ENCODE peak calls at places on chromosomes 6 and 20, in ten cellular contexts. One of them, this sample, is unnamed.

GRCh38 chr6:106658469-106658868 is 29.1 kb downstream of the QRSL1 start:
- DNase-seq in Calu3: no peak
- DNase-seq in HCT116: peak
- DNase-seq in fibroblast of lung: no peak
- DNase-seq in osteoblast: no peak
- DNase-seq in foreskin fibroblast: no peak
- DNase-seq in hepatocyte: no peak
- DNase-seq in kidney: no peak
- DNase-seq in right atrium auricular region: no peak
- DNase-seq in A549: peak
- DNase-seq in this sample: no peak

GRCh38 chr6:111585969-111586315 is 19.7 kb downstream of the TRAF3IP2 start:
- DNase-seq in osteoblast: no peak
- DNase-seq in kidney: no peak
- DNase-seq in A549: no peak
- DNase-seq in hepatocyte: no peak
- DNase-seq in HCT116: no peak
- DNase-seq in Calu3: no peak
- DNase-seq in right atrium auricular region: no peak
- DNase-seq in fibroblast of lung: no peak
- DNase-seq in foreskin fibroblast: no peak
- DNase-seq in this sample: no peak

GRCh38 chr6:108068618-108069017 is 5.9 kb downstream of the OSTM1 start:
- DNase-seq in osteoblast: peak
- DNase-seq in hepatocyte: no peak
- DNase-seq in Calu3: no peak
- DNase-seq in right atrium auricular region: no peak
- DNase-seq in HCT116: no peak
- DNase-seq in fibroblast of lung: no peak
- DNase-seq in kidney: no peak
- DNase-seq in foreskin fibroblast: no peak
- DNase-seq in A549: no peak
- DNase-seq in this sample: no peak

GRCh38 chr20:18624948-18625347 is 37.1 kb downstream of the DTD1 start:
- DNase-seq in Calu3: no peak
- DNase-seq in osteoblast: no peak
- DNase-seq in HCT116: no peak
- DNase-seq in right atrium auricular region: no peak
- DNase-seq in kidney: no peak
- DNase-seq in fibroblast of lung: no peak
- DNase-seq in A549: no peak
- DNase-seq in hepatocyte: no peak
- DNase-seq in foreskin fibroblast: no peak
- DNase-seq in this sample: no peak

GRCh38 chr6:11025094-11025493 is 19.0 kb downstream of the ELOVL2 start:
- DNase-seq in right atrium auricular region: no peak
- DNase-seq in HCT116: no peak
- DNase-seq in A549: no peak
- DNase-seq in hepatocyte: no peak
- DNase-seq in Calu3: no peak
- DNase-seq in foreskin fibroblast: no peak
- DNase-seq in kidney: no peak
- DNase-seq in fibroblast of lung: no peak
- DNase-seq in osteoblast: no peak
- DNase-seq in this sample: no peak

GRCh38 chr6:131061771-131062160 is 1.3 kb downstream of the EPB41L2 start:
- DNase-seq in Calu3: no peak
- DNase-seq in right atrium auricular region: no peak
- DNase-seq in kidney: no peak
- DNase-seq in A549: no peak
- DNase-seq in foreskin fibroblast: no peak
- DNase-seq in hepatocyte: no peak
- DNase-seq in osteoblast: peak
- DNase-seq in fibroblast of lung: no peak
- DNase-seq in HCT116: no peak
- DNase-seq in this sample: no peak

GRCh38 chr6:87139236-87139635 is 16.1 kb upstream of the ZNF292 start:
- DNase-seq in A549: peak
- DNase-seq in right atrium auricular region: no peak
- DNase-seq in foreskin fibroblast: no peak
- DNase-seq in osteoblast: peak
- DNase-seq in Calu3: peak
- DNase-seq in hepatocyte: peak
- DNase-seq in fibroblast of lung: peak
- DNase-seq in kidney: no peak
- DNase-seq in HCT116: peak
- DNase-seq in this sample: peak

GRCh38 chr6:15661815-15662245 is 998 bp downstream of the DTNBP1 start:
- DNase-seq in Calu3: no peak
- DNase-seq in A549: no peak
- DNase-seq in foreskin fibroblast: no peak
- DNase-seq in osteoblast: peak
- DNase-seq in HCT116: no peak
- DNase-seq in kidney: no peak
- DNase-seq in right atrium auricular region: no peak
- DNase-seq in fibroblast of lung: no peak
- DNase-seq in hepatocyte: no peak
- DNase-seq in this sample: no peak

GRCh38 chr20:1982666-1983065 is 11.2 kb downstream of the PDYN start:
- DNase-seq in right atrium auricular region: no peak
- DNase-seq in kidney: no peak
- DNase-seq in foreskin fibroblast: no peak
- DNase-seq in A549: no peak
- DNase-seq in hepatocyte: no peak
- DNase-seq in Calu3: no peak
- DNase-seq in fibroblast of lung: no peak
- DNase-seq in HCT116: no peak
- DNase-seq in osteoblast: no peak
- DNase-seq in this sample: no peak
- TF ChIP-seq CTCF in right atrium auricular region: no peak
- TF ChIP-seq CTCF in kidney: no peak
- TF ChIP-seq CTCF in foreskin fibroblast: no peak
- TF ChIP-seq CTCF in A549: no peak
- TF ChIP-seq CTCF in hepatocyte: no peak
- TF ChIP-seq CTCF in Calu3: no peak
- TF ChIP-seq CTCF in fibroblast of lung: no peak
- TF ChIP-seq CTCF in HCT116: no peak
- TF ChIP-seq CTCF in osteoblast: no peak
- TF ChIP-seq CTCF in this sample: no peak

DNA sequence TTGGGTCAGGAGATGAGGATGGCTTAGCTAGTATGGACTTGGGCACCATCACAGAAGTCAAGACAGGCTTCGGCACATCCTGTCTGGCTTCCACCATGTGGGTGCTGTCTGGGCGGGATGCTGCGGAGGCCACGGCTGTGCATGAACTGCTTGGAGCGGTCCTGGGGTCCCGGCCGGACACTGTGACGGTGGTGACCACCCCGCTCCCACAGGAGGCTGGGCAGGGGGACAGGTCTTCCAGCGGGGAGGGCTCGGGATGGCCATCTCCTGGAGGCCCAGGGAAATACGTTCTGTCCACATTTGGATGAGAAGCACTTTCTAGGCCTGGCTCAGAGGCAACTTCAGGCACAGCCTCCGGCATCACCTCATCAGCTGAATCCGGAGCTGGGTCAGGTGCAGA is 32.1 kb upstream of the TCFL5 start:
- DNase-seq in right atrium auricular region: no peak
- DNase-seq in foreskin fibroblast: no peak
- DNase-seq in kidney: no peak
- DNase-seq in A549: peak
- DNase-seq in fibroblast of lung: no peak
- DNase-seq in Calu3: no peak
- DNase-seq in osteoblast: peak
- DNase-seq in HCT116: no peak
- DNase-seq in hepatocyte: no peak
- DNase-seq in this sample: no peak
- TF ChIP-seq CTCF in right atrium auricular region: no peak
- TF ChIP-seq CTCF in foreskin fibroblast: no peak
- TF ChIP-seq CTCF in kidney: no peak
- TF ChIP-seq CTCF in A549: no peak
- TF ChIP-seq CTCF in fibroblast of lung: peak
- TF ChIP-seq CTCF in Calu3: peak
- TF ChIP-seq CTCF in osteoblast: peak
- TF ChIP-seq CTCF in HCT116: peak
- TF ChIP-seq CTCF in hepatocyte: no peak
- TF ChIP-seq CTCF in this sample: no peak

DNA sequence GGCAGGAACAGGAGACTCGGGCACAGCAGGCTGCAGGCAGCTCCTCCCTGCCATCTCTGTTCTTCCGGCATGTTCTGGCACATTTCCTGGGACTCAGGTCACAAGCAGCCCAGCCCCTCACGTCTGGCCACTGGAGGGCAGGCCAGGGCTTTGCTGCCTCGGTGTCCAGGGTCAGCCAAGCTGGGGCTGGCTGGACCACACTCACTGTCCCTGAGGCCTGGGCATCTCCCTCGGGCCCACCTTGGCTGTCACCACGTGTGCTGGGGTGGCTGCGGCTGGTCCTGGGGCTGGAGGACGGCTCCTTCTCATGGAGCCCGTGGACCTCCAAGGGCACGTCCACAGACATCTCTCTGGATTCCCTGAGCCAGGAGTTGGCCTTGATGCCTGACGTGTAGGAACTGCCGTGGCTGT is 18.5 kb downstream of the FRMD1 start:
- DNase-seq in osteoblast: peak
- DNase-seq in hepatocyte: peak
- DNase-seq in Calu3: peak
- DNase-seq in kidney: no peak
- DNase-seq in foreskin fibroblast: no peak
- DNase-seq in right atrium auricular region: peak
- DNase-seq in fibroblast of lung: peak
- DNase-seq in A549: peak
- DNase-seq in HCT116: no peak
- DNase-seq in this sample: no peak
- TF ChIP-seq CTCF in osteoblast: peak
- TF ChIP-seq CTCF in hepatocyte: peak
- TF ChIP-seq CTCF in Calu3: no peak
- TF ChIP-seq CTCF in kidney: peak
- TF ChIP-seq CTCF in foreskin fibroblast: peak
- TF ChIP-seq CTCF in right atrium auricular region: peak
- TF ChIP-seq CTCF in fibroblast of lung: peak
- TF ChIP-seq CTCF in A549: peak
- TF ChIP-seq CTCF in HCT116: peak
- TF ChIP-seq CTCF in this sample: no peak

GRCh38 chr6:161369339-161369738 is 95.5 kb upstream of the AGPAT4 start:
- DNase-seq in HCT116: no peak
- DNase-seq in kidney: no peak
- DNase-seq in A549: peak
- DNase-seq in Calu3: peak
- DNase-seq in osteoblast: peak
- DNase-seq in right atrium auricular region: peak
- DNase-seq in foreskin fibroblast: peak
- DNase-seq in hepatocyte: peak
- DNase-seq in fibroblast of lung: peak
- DNase-seq in this sample: no peak
- TF ChIP-seq CTCF in HCT116: no peak
- TF ChIP-seq CTCF in kidney: no peak
- TF ChIP-seq CTCF in A549: no peak
- TF ChIP-seq CTCF in Calu3: no peak
- TF ChIP-seq CTCF in osteoblast: peak
- TF ChIP-seq CTCF in right atrium auricular region: no peak
- TF ChIP-seq CTCF in foreskin fibroblast: no peak
- TF ChIP-seq CTCF in hepatocyte: no peak
- TF ChIP-seq CTCF in fibroblast of lung: no peak
- TF ChIP-seq CTCF in this sample: no peak

DNA sequence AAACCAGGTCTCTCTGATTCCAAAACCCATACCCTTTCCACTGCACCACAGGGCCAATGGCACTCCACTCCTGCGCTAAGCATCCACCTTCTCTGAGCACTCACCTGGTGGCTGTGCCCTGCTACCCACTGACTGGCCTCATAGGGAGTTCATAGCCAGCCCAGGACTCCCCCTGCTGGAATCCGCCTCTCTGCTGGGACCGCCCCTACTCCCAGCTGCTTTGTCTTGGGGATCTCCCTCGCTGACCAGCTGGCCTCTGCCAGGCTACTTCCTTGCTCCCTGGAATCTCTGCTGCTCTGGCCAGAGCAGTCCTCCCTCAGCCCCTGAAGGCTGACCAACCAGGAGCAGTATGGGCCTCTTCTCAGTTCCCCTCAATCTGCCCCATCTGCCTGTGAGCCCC is 129.7 kb downstream of the FAXC start:
- DNase-seq in hepatocyte: peak
- DNase-seq in Calu3: peak
- DNase-seq in A549: peak
- DNase-seq in osteoblast: no peak
- DNase-seq in kidney: no peak
- DNase-seq in foreskin fibroblast: no peak
- DNase-seq in HCT116: peak
- DNase-seq in right atrium auricular region: no peak
- DNase-seq in fibroblast of lung: no peak
- DNase-seq in this sample: peak
- TF ChIP-seq CTCF in hepatocyte: no peak
- TF ChIP-seq CTCF in Calu3: no peak
- TF ChIP-seq CTCF in A549: no peak
- TF ChIP-seq CTCF in osteoblast: no peak
- TF ChIP-seq CTCF in kidney: peak
- TF ChIP-seq CTCF in foreskin fibroblast: no peak
- TF ChIP-seq CTCF in HCT116: peak
- TF ChIP-seq CTCF in right atrium auricular region: no peak
- TF ChIP-seq CTCF in fibroblast of lung: no peak
- TF ChIP-seq CTCF in this sample: peak

DNA sequence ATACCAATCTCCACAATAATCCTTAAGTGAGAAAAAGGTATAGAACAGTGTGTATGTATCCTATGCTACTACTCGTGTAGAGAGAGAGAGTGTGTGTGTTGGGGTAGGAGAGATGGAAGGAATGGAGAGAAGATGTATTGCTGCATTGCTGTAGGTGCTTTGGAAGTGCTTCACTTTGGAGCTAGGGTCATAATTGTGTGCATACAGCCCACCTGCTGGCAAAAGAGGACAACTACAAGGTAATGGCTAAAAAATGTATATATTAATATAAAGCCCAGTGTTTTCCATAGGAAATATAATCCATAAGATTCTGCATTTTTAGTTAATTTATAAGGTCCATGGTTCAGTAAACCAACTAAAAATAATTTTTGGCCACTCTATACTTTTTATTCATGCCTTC is 36.1 kb downstream of the SERAC1 start:
- DNase-seq in right atrium auricular region: no peak
- DNase-seq in kidney: no peak
- DNase-seq in A549: peak
- DNase-seq in hepatocyte: peak
- DNase-seq in osteoblast: no peak
- DNase-seq in Calu3: peak
- DNase-seq in HCT116: no peak
- DNase-seq in foreskin fibroblast: no peak
- DNase-seq in fibroblast of lung: peak
- DNase-seq in this sample: peak
- TF ChIP-seq CTCF in right atrium auricular region: peak
- TF ChIP-seq CTCF in kidney: peak
- TF ChIP-seq CTCF in A549: peak
- TF ChIP-seq CTCF in hepatocyte: peak
- TF ChIP-seq CTCF in osteoblast: peak
- TF ChIP-seq CTCF in Calu3: peak
- TF ChIP-seq CTCF in HCT116: peak
- TF ChIP-seq CTCF in foreskin fibroblast: peak
- TF ChIP-seq CTCF in fibroblast of lung: peak
- TF ChIP-seq CTCF in this sample: peak

GRCh38 chr6:16793828-16794412 is 32.7 kb upstream of the ATXN1 start:
- DNase-seq in hepatocyte: no peak
- DNase-seq in osteoblast: peak
- DNase-seq in fibroblast of lung: no peak
- DNase-seq in right atrium auricular region: no peak
- DNase-seq in A549: no peak
- DNase-seq in foreskin fibroblast: no peak
- DNase-seq in kidney: no peak
- DNase-seq in HCT116: no peak
- DNase-seq in Calu3: no peak
- DNase-seq in this sample: no peak
- TF ChIP-seq CTCF in hepatocyte: no peak
- TF ChIP-seq CTCF in osteoblast: peak
- TF ChIP-seq CTCF in fibroblast of lung: no peak
- TF ChIP-seq CTCF in right atrium auricular region: peak
- TF ChIP-seq CTCF in A549: no peak
- TF ChIP-seq CTCF in foreskin fibroblast: no peak
- TF ChIP-seq CTCF in kidney: no peak
- TF ChIP-seq CTCF in HCT116: no peak
- TF ChIP-seq CTCF in Calu3: no peak
- TF ChIP-seq CTCF in this sample: no peak